ENCODE peak calls at places on chromosomes 1 and 21, in six cellular contexts. V, L, U, W, Z and I are unnamed samples.

GRCh38 chr1:46196609-46197008 is 1.6 kb downstream of the POMGNT1 start:
- ATAC-seq in V (no peak), L (no peak), U (no peak), W (no peak), Z (no peak), I (no peak)

GRCh38 chr1:180231506-180232420 is 1.7 kb downstream of the LHX4 start:
- ATAC-seq in V (peak; percentile 21), L (no peak), U (peak; percentile 68), W (peak; percentile 14), Z (no peak), I (no peak)

GRCh38 chr1:112017183-112017582 is 27.7 kb upstream of the KCND3 start:
- ATAC-seq in V (no peak), L (no peak), U (no peak), W (no peak), Z (no peak), I (no peak)

GRCh38 chr1:60118119-60118518 is 44.5 kb upstream of the C1orf87 start:
- ATAC-seq in V (no peak), L (no peak), U (no peak), W (no peak), Z (no peak), I (no peak)

GRCh38 chr1:213997031-213997771 is 9.4 kb downstream of the PROX1 start:
- ATAC-seq in V (no peak), L (no peak), U (no peak), W (peak; percentile 45), Z (no peak), I (no peak)

GRCh38 chr1:218364028-218364710 is 19.0 kb downstream of the TGFB2 start:
- ATAC-seq in V (no peak), L (no peak), U (no peak), W (no peak), Z (no peak), I (no peak)

GRCh38 chr1:42690477-42691156 is 8.4 kb downstream of the YBX1 start:
- ATAC-seq in V (peak; percentile 45), L (no peak), U (peak; percentile 42), W (peak; percentile 35), Z (no peak), I (no peak)

GRCh38 chr1:146007785-146008133 is 11.4 kb upstream of the TXNIP start:
- ATAC-seq in V (no peak), L (no peak), U (no peak), W (no peak), Z (no peak), I (no peak)

GRCh38 chr1:193677874-193678273 is 491.5 kb upstream of the B3GALT2 start:
- ATAC-seq in V (no peak), L (no peak), U (no peak), W (no peak), Z (no peak), I (no peak)

GRCh38 chr1:166796620-166797236 is 42.5 kb upstream of the POGK start:
- ATAC-seq in V (no peak), L (no peak), U (no peak), W (no peak), Z (peak; percentile 33), I (no peak)

GRCh38 chr21:28113718-28114117 is 879.0 kb downstream of the LTN1 start:
- ATAC-seq in V (no peak), L (no peak), U (no peak), W (no peak), Z (no peak), I (no peak)

GRCh38 chr1:38728176-38728908 is 131.2 kb downstream of the RRAGC start:
- ATAC-seq in V (no peak), L (peak; percentile 42), U (peak; percentile 56), W (no peak), Z (no peak), I (peak; percentile 25)

GRCh38 chr1:31669786-31670582 is 25.3 kb upstream of the PEF1 start:
- ATAC-seq in V (no peak), L (peak; percentile 29), U (peak; percentile 78), W (no peak), Z (peak; percentile 50), I (peak; percentile 60)

GRCh38 chr1:31670583-31670944 is 25.9 kb upstream of the PEF1 start:
- ATAC-seq in V (no peak), L (no peak), U (peak; percentile 9), W (no peak), Z (no peak), I (no peak)

GRCh38 chr1:31671556-31672201 is 27.0 kb upstream of the PEF1 start:
- ATAC-seq in V (no peak), L (no peak), U (no peak), W (no peak), Z (no peak), I (no peak)

GRCh38 chr1:31669433-31669785 is 24.7 kb upstream of the PEF1 start:
- ATAC-seq in V (no peak), L (no peak), U (no peak), W (no peak), Z (no peak), I (no peak)

DNA sequence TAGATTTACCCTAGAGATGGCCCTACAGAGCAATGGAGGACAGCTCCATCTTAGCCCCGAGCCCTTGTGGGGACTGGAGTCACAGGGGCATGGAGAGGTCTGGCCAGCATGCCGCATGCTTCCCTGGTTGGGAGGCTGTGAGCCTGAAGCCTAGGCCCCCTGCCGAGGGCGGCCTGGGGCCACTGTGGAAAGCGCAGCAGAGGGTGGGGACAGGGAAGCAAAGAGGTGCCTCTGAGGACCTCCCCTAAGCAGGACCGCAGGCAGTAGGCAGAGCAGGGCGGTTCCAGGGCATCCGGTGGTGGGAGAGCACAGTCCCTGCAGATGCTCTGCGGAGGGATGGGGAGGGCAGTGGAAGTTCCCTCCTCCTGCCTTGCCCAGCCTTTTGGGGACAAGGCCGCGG is 26.5 kb upstream of the PEF1 start:
- ATAC-seq in V (no peak), L (no peak), U (no peak), W (no peak), Z (no peak), I (no peak)
- TF ChIP-seq POLR2AphosphoS5 in V (no peak), L (no peak), U (no peak), W (no peak), Z (no peak), I (no peak)

DNA sequence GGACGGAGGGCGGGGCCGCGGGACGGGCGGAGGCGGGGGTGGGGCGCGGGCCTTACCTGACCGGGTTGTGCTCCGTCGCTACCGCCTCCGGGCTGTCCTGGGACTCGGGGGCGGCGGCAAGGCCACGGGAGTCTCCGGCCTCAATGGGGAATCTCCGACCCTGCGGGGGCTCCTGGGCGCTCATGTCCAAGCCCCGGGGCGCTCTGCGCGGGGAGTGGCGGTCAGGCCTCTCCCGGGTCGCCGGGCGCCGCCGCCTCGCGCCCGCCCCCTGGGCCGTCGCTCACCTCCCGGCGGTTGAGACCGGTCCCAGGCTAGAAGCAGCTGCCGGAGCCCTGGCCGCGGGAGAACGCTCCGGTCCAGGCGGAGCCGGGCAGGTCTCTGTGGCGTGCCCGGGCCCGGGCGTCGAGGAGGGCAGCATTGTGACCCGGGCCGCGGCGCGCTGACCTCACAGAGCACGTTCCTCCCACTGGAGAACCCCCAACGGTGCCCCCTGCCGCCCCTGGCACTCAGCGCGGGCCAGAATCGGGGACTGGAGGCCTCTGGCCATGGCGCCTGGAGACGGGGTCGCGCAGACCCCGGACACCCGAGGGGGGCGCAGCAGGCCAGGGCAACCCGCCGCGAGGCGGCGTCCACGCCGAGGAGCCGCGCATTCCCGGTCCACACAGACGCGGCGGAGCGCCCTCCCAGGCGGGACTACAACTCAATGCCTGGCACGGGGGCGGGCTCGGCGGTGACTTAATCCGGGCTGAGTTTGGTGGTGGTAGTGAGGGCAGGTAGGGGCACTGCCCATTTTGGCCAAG is 411 bp downstream of the FAM229A start:
- ATAC-seq in V (peak; percentile 37), L (peak; percentile 77), U (no peak), W (no peak), Z (peak; percentile 3), I (peak; percentile 66)
- TF ChIP-seq POLR2A in V (peak; percentile 36), L (no peak), U (no peak), W (no peak), Z (no peak), I (peak; percentile 11)

GRCh38 chr21:34888569-34889286 is 160.4 kb downstream of the RUNX1 start:
- ATAC-seq in V (peak; percentile 68), L (peak; percentile 81), U (peak; percentile 76), W (peak; percentile 79), Z (peak; percentile 75), I (peak; percentile 89)

GRCh38 chr21:34885636-34886553 is 163.2 kb downstream of the RUNX1 start:
- ATAC-seq in V (no peak), L (no peak), U (no peak), W (no peak), Z (no peak), I (no peak)

GRCh38 chr21:34885125-34885524 is 164.0 kb downstream of the RUNX1 start:
- ATAC-seq in V (no peak), L (no peak), U (no peak), W (no peak), Z (no peak), I (no peak)

GRCh38 chr21:34887729-34888568 is 161.2 kb downstream of the RUNX1 start:
- ATAC-seq in V (peak; percentile 58), L (peak; percentile 65), U (peak; percentile 38), W (peak; percentile 57), Z (peak; percentile 66), I (peak; percentile 48)

DNA sequence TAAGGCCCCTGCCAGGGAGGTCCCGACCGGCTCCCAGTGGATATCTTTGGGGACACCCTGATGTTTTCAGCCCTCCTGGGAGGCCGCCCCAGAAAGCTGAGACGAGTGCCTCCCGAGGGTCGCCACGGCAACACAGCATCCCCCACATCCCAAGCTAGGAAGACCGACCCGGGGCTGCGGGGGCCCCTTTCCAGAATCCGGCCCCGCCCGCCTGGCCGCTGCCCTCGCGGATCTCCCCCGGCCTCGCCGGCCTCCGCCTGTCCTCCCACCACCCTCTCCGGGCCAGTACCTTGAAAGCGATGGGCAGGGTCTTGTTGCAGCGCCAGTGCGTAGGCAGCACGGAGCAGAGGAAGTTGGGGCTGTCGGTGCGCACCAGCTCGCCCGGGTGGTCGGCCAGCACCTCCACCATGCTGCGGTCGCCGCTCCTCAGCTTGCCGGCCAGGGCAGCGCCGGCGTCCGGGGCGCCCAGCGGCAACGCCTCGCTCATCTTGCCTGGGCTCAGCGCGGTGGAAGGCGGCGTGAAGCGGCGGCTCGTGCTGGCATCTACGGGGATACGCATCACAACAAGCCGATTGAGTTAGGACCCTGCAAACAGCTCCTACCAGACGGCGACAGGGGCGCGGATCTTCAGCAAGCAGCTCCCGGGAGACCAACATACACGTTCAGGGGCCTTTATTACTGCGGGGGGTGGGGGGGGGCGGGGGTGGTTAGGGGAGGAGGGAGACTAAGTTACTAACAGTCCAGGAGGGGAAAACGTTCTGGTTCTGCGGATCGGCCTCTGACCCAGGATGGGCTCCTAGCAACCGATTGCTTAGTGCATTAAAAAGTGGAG is 162.3 kb downstream of the RUNX1 start:
- ATAC-seq in V (peak; percentile 1), L (no peak), U (no peak), W (peak; percentile 1), Z (no peak), I (no peak)
- TF ChIP-seq POLR2AphosphoS5 in V (no peak), L (peak; percentile 43), U (no peak), W (no peak), Z (no peak), I (no peak)

GRCh38 chr1:9459784-9460407 is 79.4 kb upstream of the SLC25A33 start:
- ATAC-seq in V (no peak), L (no peak), U (no peak), W (no peak), Z (no peak), I (peak; percentile 81)

GRCh38 chr1:9466780-9467755 is 72.2 kb upstream of the SLC25A33 start:
- ATAC-seq in V (no peak), L (peak; percentile 84), U (no peak), W (peak; percentile 75), Z (no peak), I (peak; percentile 87)

DNA sequence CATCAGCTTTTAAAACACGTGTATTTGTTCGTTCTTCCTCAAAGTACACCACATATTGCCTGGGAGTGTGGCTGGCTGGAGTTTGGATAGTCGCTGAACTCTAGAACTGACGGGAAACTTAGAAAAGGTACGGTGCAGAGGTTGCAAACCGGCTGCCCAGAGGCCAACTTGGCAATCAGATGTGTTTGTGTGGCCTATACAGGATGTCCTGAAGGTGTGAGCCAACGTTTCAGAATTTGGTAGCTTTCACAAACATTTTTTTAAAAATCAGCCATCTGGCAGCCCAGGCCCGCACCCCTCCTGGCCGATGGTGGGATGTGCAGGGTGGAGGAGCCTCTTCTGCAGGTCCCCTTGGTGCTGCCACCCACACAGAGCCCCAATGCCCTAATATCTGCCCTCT is 73.6 kb upstream of the SLC25A33 start:
- ATAC-seq in V (no peak), L (no peak), U (peak; percentile 57), W (peak; percentile 60), Z (peak; percentile 57), I (peak; percentile 20)
- TF ChIP-seq POLR2A in V (no peak), L (no peak), U (no peak), W (no peak), Z (no peak), I (no peak)